ENCODE peak calls at places on chromosomes 7 and 10, in ten cellular contexts. E is WTC11, Y is osteocyte, B is endothelial cell, U is lower leg skin, K is AG09309, S is colonic mucosa, D is GM13977, G is progenitor cell of endocrine pancreas, P is cardiac fibroblast. J is an unnamed sample.
A peak's percentile ranks its signal among the peaks of the same experiment; 100 is the strongest.

GRCh38 chr10:65618125-65618524 is 1307.7 kb upstream of the LRRTM3 start:
- DNase-seq in E (no peak), Y (no peak), B (no peak), U (no peak), K (no peak), S (no peak), D (no peak), G (no peak), P (peak; percentile 44), J (no peak)

GRCh38 chr10:103231047-103231551 is 14.6 kb upstream of the RPEL1 start:
- DNase-seq in E (peak; percentile 51), Y (no peak), B (peak; percentile 28), U (no peak), K (peak; percentile 84), S (no peak), D (no peak), G (no peak), P (peak; percentile 96), J (no peak)

GRCh38 chr7:73973091-73973490 is 54.9 kb upstream of the ELN start:
- DNase-seq in E (no peak), Y (peak; percentile 73), B (no peak), U (peak; percentile 82), K (no peak), S (peak; percentile 17), D (no peak), G (no peak), P (no peak), J (no peak)

GRCh38 chr10:110781139-110781538 is 90.6 kb upstream of the PDCD4 start:
- DNase-seq in E (no peak), Y (no peak), B (no peak), U (no peak), K (no peak), S (no peak), D (no peak), G (no peak), P (no peak), J (no peak)

GRCh38 chr10:33211123-33211878 is 123.2 kb downstream of the NRP1 start:
- DNase-seq in E (no peak), Y (no peak), B (no peak), U (no peak), K (peak; percentile 85), S (no peak), D (no peak), G (no peak), P (peak; percentile 90), J (peak; percentile 33)

GRCh38 chr10:73244866-73245477 is 2.1 kb downstream of the DNAJC9 start:
- DNase-seq in E (no peak), Y (no peak), B (no peak), U (no peak), K (no peak), S (no peak), D (no peak), G (no peak), P (peak; percentile 35), J (no peak)

GRCh38 chr10:132373241-132373955 is 23.6 kb upstream of the PWWP2B start:
- DNase-seq in E (no peak), Y (no peak), B (no peak), U (peak; percentile 79), K (no peak), S (no peak), D (no peak), G (no peak), P (no peak), J (no peak)

GRCh38 chr7:108093903-108094302 is 36.3 kb downstream of the LAMB4 start:
- DNase-seq in E (no peak), Y (no peak), B (no peak), U (no peak), K (no peak), S (no peak), D (no peak), G (no peak), P (peak; percentile 69), J (no peak)

GRCh38 chr10:99770408-99771045 is 11.9 kb upstream of the ABCC2 start:
- DNase-seq in E (no peak), Y (no peak), B (no peak), U (no peak), K (no peak), S (no peak), D (no peak), G (no peak), P (no peak), J (no peak)

GRCh38 chr10:28284126-28284525 is 18.7 kb downstream of the MPP7 start:
- DNase-seq in E (no peak), Y (no peak), B (no peak), U (no peak), K (no peak), S (no peak), D (no peak), G (no peak), P (no peak), J (no peak)

GRCh38 chr10:22345301-22346086 is at the start of gene SPAG6:
- DNase-seq in E (peak; percentile 86), Y (peak; percentile 85), B (peak; percentile 76), U (peak; percentile 89), K (no peak), S (peak; percentile 58), D (peak; percentile 77), G (peak; percentile 64), P (no peak), J (no peak)
- TF ChIP-seq CTCF in E (no peak), Y (no peak), B (no peak), U (no peak), K (no peak), S (no peak), D (no peak), G (peak; percentile 41), P (no peak), J (no peak)

GRCh38 chr10:25047902-25048301 is 31.5 kb downstream of the THNSL1 start:
- DNase-seq in E (no peak), Y (no peak), B (no peak), U (no peak), K (peak; percentile 57), S (no peak), D (no peak), G (no peak), P (peak; percentile 91), J (no peak)
- TF ChIP-seq CTCF in E (no peak), Y (no peak), B (no peak), U (no peak), K (no peak), S (no peak), D (no peak), G (no peak), P (no peak), J (no peak)

DNA sequence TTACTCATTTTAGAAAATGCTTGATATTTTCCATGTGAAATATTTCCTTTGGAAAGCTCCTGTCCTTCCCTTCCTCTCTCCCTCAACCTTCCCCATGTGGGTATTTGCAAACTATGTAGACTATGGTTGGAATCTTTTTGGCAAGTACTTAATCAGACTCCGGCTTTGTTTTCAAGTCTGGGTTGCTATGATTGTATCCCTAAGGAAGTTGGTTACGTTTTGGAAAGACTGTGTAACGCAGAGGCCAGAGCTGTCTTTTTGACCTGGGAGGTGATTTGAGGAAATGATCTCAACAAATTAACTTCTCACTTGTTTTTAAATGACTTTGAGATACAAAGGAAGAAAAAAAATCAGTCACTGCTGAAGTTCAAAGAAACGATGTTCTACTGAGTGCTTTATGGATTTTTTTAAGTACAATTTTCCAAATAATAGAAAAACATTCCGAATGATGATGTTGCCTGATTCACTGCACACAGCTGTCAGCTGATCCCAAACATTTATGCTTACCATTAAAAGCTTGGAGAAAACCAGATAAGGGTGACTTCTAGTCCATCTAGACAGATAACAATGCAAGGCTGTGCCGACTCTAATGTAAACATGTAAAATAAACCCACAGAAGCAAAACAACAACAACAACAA is 145.5 kb upstream of the CELF2 start:
- DNase-seq in E (no peak), Y (no peak), B (peak; percentile 22), U (no peak), K (peak; percentile 86), S (no peak), D (no peak), G (no peak), P (peak; percentile 98), J (no peak)
- TF ChIP-seq CTCF in E (no peak), Y (no peak), B (no peak), U (no peak), K (no peak), S (no peak), D (no peak), G (no peak), P (no peak), J (no peak)

GRCh38 chr7:47809387-47809786 is 138.9 kb downstream of the PKD1L1 start:
- DNase-seq in E (no peak), Y (no peak), B (no peak), U (peak; percentile 42), K (no peak), S (no peak), D (no peak), G (no peak), P (no peak), J (no peak)

GRCh38 chr7:47807126-47807525 is 141.1 kb downstream of the PKD1L1 start:
- DNase-seq in E (no peak), Y (no peak), B (no peak), U (no peak), K (no peak), S (no peak), D (no peak), G (no peak), P (no peak), J (no peak)

GRCh38 chr7:47806701-47807103 is 141.6 kb downstream of the PKD1L1 start:
- DNase-seq in E (no peak), Y (no peak), B (no peak), U (peak; percentile 75), K (no peak), S (no peak), D (no peak), G (no peak), P (peak; percentile 72), J (no peak)

GRCh38 chr7:47808321-47808720 is 139.9 kb downstream of the PKD1L1 start:
- DNase-seq in E (no peak), Y (no peak), B (no peak), U (peak; percentile 26), K (no peak), S (no peak), D (no peak), G (no peak), P (no peak), J (no peak)

DNA sequence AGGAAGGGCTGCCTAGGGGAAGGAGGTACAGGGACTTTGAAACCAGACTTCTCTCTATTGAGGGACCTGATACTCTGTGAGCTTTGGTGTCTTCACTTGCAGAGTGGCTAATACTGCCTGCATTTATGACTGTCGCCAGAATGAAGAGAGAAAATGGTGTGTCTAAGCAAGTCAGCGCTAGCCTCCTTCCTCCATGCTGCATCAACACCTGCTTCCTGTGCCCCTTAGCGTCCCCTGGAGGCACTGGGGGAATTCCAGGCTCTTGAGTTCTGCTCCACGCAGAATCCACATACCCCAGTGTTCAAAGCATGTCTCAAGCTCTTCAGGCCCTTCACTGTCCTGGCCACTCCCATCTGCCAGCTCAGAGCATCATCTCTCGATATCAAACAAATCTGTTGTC is 140.5 kb downstream of the PKD1L1 start:
- DNase-seq in E (peak; percentile 41), Y (no peak), B (no peak), U (peak; percentile 71), K (no peak), S (no peak), D (no peak), G (no peak), P (no peak), J (no peak)
- TF ChIP-seq CTCF in E (no peak), Y (peak; percentile 9), B (no peak), U (no peak), K (no peak), S (no peak), D (peak; percentile 27), G (peak; percentile 8), P (no peak), J (no peak)